ENCODE peak calls at places on chromosome 2, in six cellular contexts. N is CD8-positive, alpha-beta T cell; S is RWPE1; Q is progenitor cell of endocrine pancreas; Y is H9; W is A549. T is an unnamed sample.

GRCh38 chr2:162234620-162235462 is 8.4 kb downstream of the FAP start:
- DNase-seq in Q (no peak), Y (no peak), S (no peak), W (no peak), N (no peak), T (no peak)

GRCh38 chr2:101717041-101717817 is 19.7 kb downstream of the MAP4K4 start:
- DNase-seq in Y (no peak), Q (no peak), W (no peak), S (no peak), N (peak; percentile 36), T (peak; percentile 28)

GRCh38 chr2:47525167-47525566 is 122.2 kb downstream of the MSH2 start:
- DNase-seq in S (no peak), Y (no peak), N (no peak), Q (no peak), W (no peak), T (no peak)

GRCh38 chr2:10329880-10330699 is 27.4 kb downstream of the HPCAL1 start:
- DNase-seq in W (peak; percentile 65), N (no peak), Y (no peak), Q (no peak), S (peak; percentile 31), T (no peak)

GRCh38 chr2:175837046-175837445 is 165.0 kb downstream of the LNPK start:
- DNase-seq in Y (no peak), S (no peak), W (no peak), Q (no peak), N (no peak), T (no peak)

GRCh38 chr2:48692292-48692691 is 63.2 kb downstream of the LHCGR start:
- DNase-seq in W (no peak), S (no peak), Y (no peak), N (no peak), Q (no peak), T (no peak)

GRCh38 chr2:215808996-215809395 is 204.4 kb downstream of the MREG start:
- DNase-seq in Y (no peak), Q (no peak), N (no peak), S (no peak), W (no peak), T (no peak)

GRCh38 chr2:222892321-222892720 is 31.5 kb downstream of the ACSL3 start:
- DNase-seq in Y (no peak), Q (no peak), S (peak; percentile 25), W (no peak), N (no peak), T (no peak)

GRCh38 chr2:57888463-57888862 is 158.1 kb upstream of the VRK2 start:
- DNase-seq in N (no peak), Q (no peak), Y (no peak), S (no peak), W (no peak), T (no peak)

GRCh38 chr2:88697361-88698026 is 6.0 kb downstream of the RPIA start:
- DNase-seq in S (no peak), Y (no peak), W (no peak), Q (no peak), N (no peak), T (no peak)

GRCh38 chr2:94622113-94622618 is 249.1 kb upstream of the TEKT4 start:
- DNase-seq in S (no peak), W (no peak), Q (no peak), Y (no peak), N (no peak), T (no peak)

GRCh38 chr2:215567504-215567903 is 131.6 kb upstream of the FN1 start:
- DNase-seq in N (no peak), S (no peak), W (no peak), Q (no peak), Y (no peak), T (peak; percentile 7)

GRCh38 chr2:51710222-51710621 is 678.3 kb upstream of the NRXN1 start:
- DNase-seq in Q (no peak), N (no peak), W (no peak), Y (peak; percentile 57), S (no peak), T (peak; percentile 7)
- TF ChIP-seq CTCF in Q (peak; percentile 56), N (no peak), W (peak; percentile 16), Y (peak; percentile 82), S (no peak), T (peak; percentile 19)

GRCh38 chr2:207166349-207167128 is 791 bp upstream of the KLF7 start:
- DNase-seq in N (peak; percentile 57), Y (peak; percentile 87), S (peak; percentile 60), W (peak; percentile 42), Q (peak; percentile 70), T (peak; percentile 85)
- TF ChIP-seq CTCF in N (no peak), Y (peak; percentile 52), S (peak; percentile 25), W (peak; percentile 49), Q (peak; percentile 46), T (no peak)

DNA sequence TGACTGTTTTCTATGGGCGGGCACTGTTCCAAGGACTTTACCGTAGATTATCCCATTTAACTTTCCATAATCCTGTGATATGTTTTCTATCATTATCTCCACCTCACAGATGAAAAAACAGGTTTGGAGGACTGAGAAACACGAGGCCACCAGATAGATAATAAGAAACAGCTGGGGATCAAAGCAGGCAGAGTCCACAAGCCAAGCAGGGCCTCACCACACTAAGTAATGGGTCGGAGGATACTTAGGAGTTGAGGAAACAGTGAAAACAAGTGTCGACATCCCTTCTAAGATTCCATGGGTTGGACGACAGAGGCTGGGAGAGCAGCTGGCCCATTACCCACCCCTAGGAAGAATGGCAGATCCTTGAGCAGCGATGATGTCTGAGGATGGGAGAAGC is 306.2 kb upstream of the NRP2 start:
- DNase-seq in Q (no peak), Y (no peak), S (no peak), N (no peak), W (no peak), T (no peak)
- TF ChIP-seq CTCF in Q (no peak), Y (no peak), S (no peak), N (no peak), W (no peak), T (no peak)

DNA sequence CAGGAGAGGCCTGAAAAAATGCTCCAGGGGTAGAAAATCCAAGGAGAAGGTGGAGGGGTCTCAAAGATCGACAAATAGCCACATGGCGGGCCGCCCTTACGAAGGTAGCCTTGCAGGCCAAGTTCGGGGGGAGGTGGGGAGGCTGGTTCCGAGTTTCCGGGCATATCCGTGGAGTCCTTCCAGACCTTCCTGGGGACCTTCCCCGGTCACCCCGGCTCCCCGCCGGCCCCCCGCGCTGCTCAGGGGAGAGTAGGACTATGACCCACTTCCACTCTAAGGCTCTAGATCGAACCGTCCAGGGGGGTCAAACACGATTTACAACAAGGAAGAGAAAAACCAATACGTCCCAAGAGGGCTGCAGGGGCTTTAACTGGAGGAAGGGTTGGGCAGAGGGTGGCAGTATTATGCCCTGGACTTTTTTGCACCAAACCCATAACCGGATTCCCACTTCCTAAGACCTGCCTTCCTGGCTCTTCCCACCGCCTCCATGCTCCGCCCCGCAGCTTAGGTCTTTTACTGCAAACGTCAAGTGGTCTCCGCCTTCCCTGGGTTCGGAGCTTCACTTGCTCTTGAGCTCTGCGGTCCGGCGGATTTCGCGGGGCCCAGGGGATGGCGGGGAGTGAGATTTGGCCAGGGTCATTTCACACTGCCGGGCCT is 789 bp upstream of the LYPD6 start:
- DNase-seq in Y (peak; percentile 82), S (peak; percentile 76), W (peak; percentile 51), Q (no peak), N (no peak), T (peak; percentile 41)
- TF ChIP-seq CTCF in Y (no peak), S (no peak), W (no peak), Q (no peak), N (no peak), T (no peak)